ENCODE peak calls at places on chromosome 19, in five cellular contexts. One of them, this sample, is unnamed.

GRCh38 chr19:3932931-3933810 is at the start of gene NMRK2:
- DNase-seq in NCI-H2081 treated with DMSO at 0.1 percent for 48 hours: no peak
- DNase-seq in activated T-helper 1 cell treated with anti-CD3 and anti-CD28 coated beads, Interleukin-12 subunit alpha, Interleukin-12 subunit beta, Interleukin-2, Interleukin-4 antibody, amounts not matched to agents 30 ng/mL and 10 ng/mL and 1 ng/mL, durations not matched to agents 14 hours and 24 hours and 36 hours: no peak
- DNase-seq in dorsolateral prefrontal cortex: no peak
- DNase-seq in GM12892: no peak
- DNase-seq in this sample: no peak

GRCh38 chr19:41166888-41167804 is 25.9 kb upstream of the CYP2S1 start:
- DNase-seq in dorsolateral prefrontal cortex: no peak
- DNase-seq in NCI-H2081 treated with DMSO at 0.1 percent for 48 hours: no peak
- DNase-seq in GM12892: no peak
- DNase-seq in activated T-helper 1 cell treated with anti-CD3 and anti-CD28 coated beads, Interleukin-12 subunit alpha, Interleukin-12 subunit beta, Interleukin-2, Interleukin-4 antibody, amounts not matched to agents 30 ng/mL and 10 ng/mL and 1 ng/mL, durations not matched to agents 14 hours and 24 hours and 36 hours: no peak
- DNase-seq in this sample: no peak

GRCh38 chr19:1251233-1251502 is 2.8 kb downstream of the MIDN start:
- DNase-seq in GM12892: no peak
- DNase-seq in dorsolateral prefrontal cortex: no peak
- DNase-seq in NCI-H2081 treated with DMSO at 0.1 percent for 48 hours: no peak
- DNase-seq in activated T-helper 1 cell treated with anti-CD3 and anti-CD28 coated beads, Interleukin-12 subunit alpha, Interleukin-12 subunit beta, Interleukin-2, Interleukin-4 antibody, amounts not matched to agents 30 ng/mL and 10 ng/mL and 1 ng/mL, durations not matched to agents 14 hours and 24 hours and 36 hours: no peak
- DNase-seq in this sample: no peak

GRCh38 chr19:33815410-33816340 is 19.0 kb downstream of the KCTD15 start:
- DNase-seq in GM12892: no peak
- DNase-seq in NCI-H2081 treated with DMSO at 0.1 percent for 48 hours: no peak
- DNase-seq in dorsolateral prefrontal cortex: no peak
- DNase-seq in activated T-helper 1 cell treated with anti-CD3 and anti-CD28 coated beads, Interleukin-12 subunit alpha, Interleukin-12 subunit beta, Interleukin-2, Interleukin-4 antibody, amounts not matched to agents 30 ng/mL and 10 ng/mL and 1 ng/mL, durations not matched to agents 14 hours and 24 hours and 36 hours: no peak
- DNase-seq in this sample: no peak

GRCh38 chr19:33638167-33639033 is 16.6 kb downstream of the CHST8 start:
- DNase-seq in activated T-helper 1 cell treated with anti-CD3 and anti-CD28 coated beads, Interleukin-12 subunit alpha, Interleukin-12 subunit beta, Interleukin-2, Interleukin-4 antibody, amounts not matched to agents 30 ng/mL and 10 ng/mL and 1 ng/mL, durations not matched to agents 14 hours and 24 hours and 36 hours: no peak
- DNase-seq in GM12892: no peak
- DNase-seq in dorsolateral prefrontal cortex: no peak
- DNase-seq in NCI-H2081 treated with DMSO at 0.1 percent for 48 hours: no peak
- DNase-seq in this sample: no peak

GRCh38 chr19:45168767-45169351 is 8.1 kb upstream of the NKPD1 start:
- DNase-seq in GM12892: no peak
- DNase-seq in NCI-H2081 treated with DMSO at 0.1 percent for 48 hours: no peak
- DNase-seq in activated T-helper 1 cell treated with anti-CD3 and anti-CD28 coated beads, Interleukin-12 subunit alpha, Interleukin-12 subunit beta, Interleukin-2, Interleukin-4 antibody, amounts not matched to agents 30 ng/mL and 10 ng/mL and 1 ng/mL, durations not matched to agents 14 hours and 24 hours and 36 hours: no peak
- DNase-seq in dorsolateral prefrontal cortex: no peak
- DNase-seq in this sample: no peak

GRCh38 chr19:53966931-53967330 is 4.2 kb downstream of the CACNG8 start:
- DNase-seq in activated T-helper 1 cell treated with anti-CD3 and anti-CD28 coated beads, Interleukin-12 subunit alpha, Interleukin-12 subunit beta, Interleukin-2, Interleukin-4 antibody, amounts not matched to agents 30 ng/mL and 10 ng/mL and 1 ng/mL, durations not matched to agents 14 hours and 24 hours and 36 hours: no peak
- DNase-seq in dorsolateral prefrontal cortex: no peak
- DNase-seq in GM12892: no peak
- DNase-seq in NCI-H2081 treated with DMSO at 0.1 percent for 48 hours: no peak
- DNase-seq in this sample: no peak

GRCh38 chr19:17538684-17539287 is 16.7 kb upstream of the COLGALT1 start:
- DNase-seq in GM12892: no peak
- DNase-seq in activated T-helper 1 cell treated with anti-CD3 and anti-CD28 coated beads, Interleukin-12 subunit alpha, Interleukin-12 subunit beta, Interleukin-2, Interleukin-4 antibody, amounts not matched to agents 30 ng/mL and 10 ng/mL and 1 ng/mL, durations not matched to agents 14 hours and 24 hours and 36 hours: no peak
- DNase-seq in dorsolateral prefrontal cortex: no peak
- DNase-seq in NCI-H2081 treated with DMSO at 0.1 percent for 48 hours: no peak
- DNase-seq in this sample: no peak

GRCh38 chr19:11102944-11103343 is 13.7 kb downstream of the LDLR start:
- DNase-seq in GM12892: no peak
- DNase-seq in NCI-H2081 treated with DMSO at 0.1 percent for 48 hours: no peak
- DNase-seq in dorsolateral prefrontal cortex: no peak
- DNase-seq in activated T-helper 1 cell treated with anti-CD3 and anti-CD28 coated beads, Interleukin-12 subunit alpha, Interleukin-12 subunit beta, Interleukin-2, Interleukin-4 antibody, amounts not matched to agents 30 ng/mL and 10 ng/mL and 1 ng/mL, durations not matched to agents 14 hours and 24 hours and 36 hours: no peak
- DNase-seq in this sample: no peak

GRCh38 chr19:16142032-16142580 is 1.4 kb upstream of the HSH2D start:
- DNase-seq in NCI-H2081 treated with DMSO at 0.1 percent for 48 hours: no peak
- DNase-seq in dorsolateral prefrontal cortex: no peak
- DNase-seq in activated T-helper 1 cell treated with anti-CD3 and anti-CD28 coated beads, Interleukin-12 subunit alpha, Interleukin-12 subunit beta, Interleukin-2, Interleukin-4 antibody, amounts not matched to agents 30 ng/mL and 10 ng/mL and 1 ng/mL, durations not matched to agents 14 hours and 24 hours and 36 hours: no peak
- DNase-seq in GM12892: no peak
- DNase-seq in this sample: no peak

GRCh38 chr19:37932985-37933953 is 26.3 kb downstream of the SIPA1L3 start:
- DNase-seq in GM12892: no peak
- DNase-seq in dorsolateral prefrontal cortex: no peak
- DNase-seq in activated T-helper 1 cell treated with anti-CD3 and anti-CD28 coated beads, Interleukin-12 subunit alpha, Interleukin-12 subunit beta, Interleukin-2, Interleukin-4 antibody, amounts not matched to agents 30 ng/mL and 10 ng/mL and 1 ng/mL, durations not matched to agents 14 hours and 24 hours and 36 hours: no peak
- DNase-seq in NCI-H2081 treated with DMSO at 0.1 percent for 48 hours: no peak
- DNase-seq in this sample: no peak